ENCODE peak calls at places on chromosomes 4 and X, in six cellular contexts. One of them, this sample, is unnamed.

GRCh38 chrX:106404512-106404911 is 207.3 kb upstream of the RADX start:
- DNase-seq in endodermal cell: no peak
- DNase-seq in hepatocyte: peak
- DNase-seq in body of pancreas: no peak
- DNase-seq in HepG2: no peak
- DNase-seq in fibroblast of lung: no peak
- DNase-seq in this sample: peak

GRCh38 chr4:5024673-5025072 is 5.4 kb upstream of the CYTL1 start:
- DNase-seq in endodermal cell: no peak
- DNase-seq in hepatocyte: no peak
- DNase-seq in body of pancreas: no peak
- DNase-seq in HepG2: no peak
- DNase-seq in fibroblast of lung: no peak
- DNase-seq in this sample: no peak

GRCh38 chr4:69092190-69092589 is 4.1 kb upstream of the UGT2B7 start:
- DNase-seq in endodermal cell: no peak
- DNase-seq in hepatocyte: no peak
- DNase-seq in body of pancreas: no peak
- DNase-seq in HepG2: no peak
- DNase-seq in fibroblast of lung: peak
- DNase-seq in this sample: peak

GRCh38 chrX:47191331-47191730 is 2.3 kb upstream of the UBA1 start:
- DNase-seq in endodermal cell: peak
- DNase-seq in hepatocyte: peak
- DNase-seq in body of pancreas: peak
- DNase-seq in HepG2: no peak
- DNase-seq in fibroblast of lung: no peak
- DNase-seq in this sample: peak

GRCh38 chrX:148161661-148162060 is 180.5 kb downstream of the FMR1NB start:
- DNase-seq in endodermal cell: no peak
- DNase-seq in hepatocyte: no peak
- DNase-seq in body of pancreas: no peak
- DNase-seq in HepG2: no peak
- DNase-seq in fibroblast of lung: no peak
- DNase-seq in this sample: no peak

GRCh38 chr4:1748465-1748995 is 27.2 kb downstream of the TACC3 start:
- DNase-seq in endodermal cell: peak
- DNase-seq in hepatocyte: peak
- DNase-seq in body of pancreas: peak
- DNase-seq in HepG2: peak
- DNase-seq in fibroblast of lung: peak
- DNase-seq in this sample: peak

GRCh38 chr4:89836897-89837384 is at the start of gene SNCA:
- DNase-seq in endodermal cell: peak
- DNase-seq in hepatocyte: peak
- DNase-seq in body of pancreas: peak
- DNase-seq in HepG2: no peak
- DNase-seq in fibroblast of lung: peak
- DNase-seq in this sample: peak

GRCh38 chr4:71524746-71525145 is 185.9 kb downstream of the SLC4A4 start:
- DNase-seq in endodermal cell: no peak
- DNase-seq in hepatocyte: no peak
- DNase-seq in body of pancreas: no peak
- DNase-seq in HepG2: no peak
- DNase-seq in fibroblast of lung: no peak
- DNase-seq in this sample: no peak

GRCh38 chr4:6605114-6605513 is 30.1 kb downstream of the MAN2B2 start:
- DNase-seq in endodermal cell: no peak
- DNase-seq in hepatocyte: no peak
- DNase-seq in body of pancreas: no peak
- DNase-seq in HepG2: no peak
- DNase-seq in fibroblast of lung: no peak
- DNase-seq in this sample: no peak
- TF ChIP-seq CTCF in endodermal cell: no peak
- TF ChIP-seq CTCF in hepatocyte: no peak
- TF ChIP-seq CTCF in body of pancreas: no peak
- TF ChIP-seq CTCF in HepG2: no peak
- TF ChIP-seq CTCF in fibroblast of lung: no peak
- TF ChIP-seq CTCF in this sample: no peak

GRCh38 chrX:119605739-119606507 is at the start of gene NKRF:
- DNase-seq in endodermal cell: peak
- DNase-seq in hepatocyte: peak
- DNase-seq in body of pancreas: peak
- DNase-seq in HepG2: peak
- DNase-seq in fibroblast of lung: no peak
- DNase-seq in this sample: peak

GRCh38 chrX:119602701-119603255 is 3.4 kb downstream of the NKRF start:
- DNase-seq in endodermal cell: no peak
- DNase-seq in hepatocyte: no peak
- DNase-seq in body of pancreas: no peak
- DNase-seq in HepG2: no peak
- DNase-seq in fibroblast of lung: no peak
- DNase-seq in this sample: no peak

GRCh38 chrX:119604778-119605177 is 1.4 kb downstream of the NKRF start:
- DNase-seq in endodermal cell: no peak
- DNase-seq in hepatocyte: no peak
- DNase-seq in body of pancreas: no peak
- DNase-seq in HepG2: no peak
- DNase-seq in fibroblast of lung: no peak
- DNase-seq in this sample: no peak

GRCh38 chrX:119605398-119605738 is 856 bp downstream of the NKRF start:
- DNase-seq in endodermal cell: no peak
- DNase-seq in hepatocyte: peak
- DNase-seq in body of pancreas: peak
- DNase-seq in HepG2: peak
- DNase-seq in fibroblast of lung: no peak
- DNase-seq in this sample: peak

GRCh38 chrX:119606508-119607389 is 525 bp upstream of the NKRF start:
- DNase-seq in endodermal cell: no peak
- DNase-seq in hepatocyte: no peak
- DNase-seq in body of pancreas: no peak
- DNase-seq in HepG2: no peak
- DNase-seq in fibroblast of lung: peak
- DNase-seq in this sample: no peak
- H3K27ac ChIP-seq in endodermal cell: no peak
- H3K27ac ChIP-seq in hepatocyte: peak
- H3K27ac ChIP-seq in body of pancreas: peak
- H3K27ac ChIP-seq in HepG2: peak
- H3K27ac ChIP-seq in fibroblast of lung: peak
- H3K27ac ChIP-seq in this sample: peak

GRCh38 chr4:188780686-188781085 is 641.4 kb downstream of the TRIML1 start:
- DNase-seq in endodermal cell: no peak
- DNase-seq in hepatocyte: no peak
- DNase-seq in body of pancreas: no peak
- DNase-seq in HepG2: no peak
- DNase-seq in fibroblast of lung: no peak
- DNase-seq in this sample: no peak

GRCh38 chr4:188780028-188780427 is 640.8 kb downstream of the TRIML1 start:
- DNase-seq in endodermal cell: no peak
- DNase-seq in hepatocyte: no peak
- DNase-seq in body of pancreas: no peak
- DNase-seq in HepG2: no peak
- DNase-seq in fibroblast of lung: no peak
- DNase-seq in this sample: no peak

GRCh38 chr4:188783606-188784157 is 644.4 kb downstream of the TRIML1 start:
- DNase-seq in endodermal cell: no peak
- DNase-seq in hepatocyte: peak
- DNase-seq in body of pancreas: no peak
- DNase-seq in HepG2: no peak
- DNase-seq in fibroblast of lung: peak
- DNase-seq in this sample: no peak

GRCh38 chr4:188783160-188783559 is 643.9 kb downstream of the TRIML1 start:
- DNase-seq in endodermal cell: no peak
- DNase-seq in hepatocyte: no peak
- DNase-seq in body of pancreas: no peak
- DNase-seq in HepG2: no peak
- DNase-seq in fibroblast of lung: no peak
- DNase-seq in this sample: no peak

GRCh38 chr4:188781655-188782054 is 642.4 kb downstream of the TRIML1 start:
- DNase-seq in endodermal cell: peak
- DNase-seq in hepatocyte: peak
- DNase-seq in body of pancreas: peak
- DNase-seq in HepG2: peak
- DNase-seq in fibroblast of lung: peak
- DNase-seq in this sample: peak
- TF ChIP-seq CTCF in endodermal cell: peak
- TF ChIP-seq CTCF in hepatocyte: peak
- TF ChIP-seq CTCF in body of pancreas: peak
- TF ChIP-seq CTCF in HepG2: no peak
- TF ChIP-seq CTCF in fibroblast of lung: peak
- TF ChIP-seq CTCF in this sample: no peak

GRCh38 chr4:13601848-13602247 is 25.7 kb downstream of the BOD1L1 start:
- DNase-seq in endodermal cell: no peak
- DNase-seq in hepatocyte: no peak
- DNase-seq in body of pancreas: no peak
- DNase-seq in HepG2: no peak
- DNase-seq in fibroblast of lung: no peak
- DNase-seq in this sample: no peak

GRCh38 chr4:13597604-13598003 is 29.9 kb downstream of the BOD1L1 start:
- DNase-seq in endodermal cell: no peak
- DNase-seq in hepatocyte: no peak
- DNase-seq in body of pancreas: no peak
- DNase-seq in HepG2: no peak
- DNase-seq in fibroblast of lung: no peak
- DNase-seq in this sample: no peak

GRCh38 chr4:13599159-13599558 is 28.4 kb downstream of the BOD1L1 start:
- DNase-seq in endodermal cell: peak
- DNase-seq in hepatocyte: no peak
- DNase-seq in body of pancreas: no peak
- DNase-seq in HepG2: no peak
- DNase-seq in fibroblast of lung: no peak
- DNase-seq in this sample: no peak

GRCh38 chr4:13597141-13597540 is 30.4 kb downstream of the BOD1L1 start:
- DNase-seq in endodermal cell: no peak
- DNase-seq in hepatocyte: no peak
- DNase-seq in body of pancreas: no peak
- DNase-seq in HepG2: peak
- DNase-seq in fibroblast of lung: no peak
- DNase-seq in this sample: no peak

DNA sequence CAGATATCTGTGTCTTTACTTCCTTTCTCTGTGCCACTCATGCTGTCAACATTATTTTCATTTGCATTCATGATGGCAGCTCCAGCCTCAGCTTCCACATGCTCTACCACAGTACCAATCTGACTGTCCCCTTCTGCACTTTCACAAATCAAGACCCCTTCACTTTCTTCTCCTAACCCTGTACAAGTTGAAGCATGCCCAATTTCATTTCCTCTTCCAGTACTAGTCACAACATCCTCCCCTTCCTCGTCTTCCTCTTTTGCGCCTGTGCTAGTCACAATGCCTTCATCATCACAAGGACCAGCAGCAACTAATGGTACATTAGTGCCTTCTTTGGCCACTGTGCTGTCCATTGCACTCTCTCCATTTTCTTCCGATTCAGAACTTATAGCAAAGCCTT is 26.5 kb downstream of the BOD1L1 start:
- DNase-seq in endodermal cell: no peak
- DNase-seq in hepatocyte: no peak
- DNase-seq in body of pancreas: no peak
- DNase-seq in HepG2: no peak
- DNase-seq in fibroblast of lung: no peak
- DNase-seq in this sample: no peak
- H3K27ac ChIP-seq in endodermal cell: no peak
- H3K27ac ChIP-seq in hepatocyte: no peak
- H3K27ac ChIP-seq in body of pancreas: no peak
- H3K27ac ChIP-seq in HepG2: no peak
- H3K27ac ChIP-seq in fibroblast of lung: no peak
- H3K27ac ChIP-seq in this sample: no peak

GRCh38 chr4:98641906-98642668 is 16.3 kb downstream of the TSPAN5 start:
- DNase-seq in endodermal cell: no peak
- DNase-seq in hepatocyte: no peak
- DNase-seq in body of pancreas: no peak
- DNase-seq in HepG2: no peak
- DNase-seq in fibroblast of lung: no peak
- DNase-seq in this sample: no peak

GRCh38 chr4:98645527-98645926 is 12.9 kb downstream of the TSPAN5 start:
- DNase-seq in endodermal cell: no peak
- DNase-seq in hepatocyte: no peak
- DNase-seq in body of pancreas: no peak
- DNase-seq in HepG2: no peak
- DNase-seq in fibroblast of lung: no peak
- DNase-seq in this sample: no peak

GRCh38 chr4:98641393-98641792 is 17.0 kb downstream of the TSPAN5 start:
- DNase-seq in endodermal cell: no peak
- DNase-seq in hepatocyte: no peak
- DNase-seq in body of pancreas: no peak
- DNase-seq in HepG2: no peak
- DNase-seq in fibroblast of lung: no peak
- DNase-seq in this sample: no peak

GRCh38 chr4:98642991-98643426 is 15.4 kb downstream of the TSPAN5 start:
- DNase-seq in endodermal cell: no peak
- DNase-seq in hepatocyte: peak
- DNase-seq in body of pancreas: no peak
- DNase-seq in HepG2: peak
- DNase-seq in fibroblast of lung: peak
- DNase-seq in this sample: peak

GRCh38 chr4:98643760-98644159 is 14.7 kb downstream of the TSPAN5 start:
- DNase-seq in endodermal cell: no peak
- DNase-seq in hepatocyte: no peak
- DNase-seq in body of pancreas: no peak
- DNase-seq in HepG2: no peak
- DNase-seq in fibroblast of lung: no peak
- DNase-seq in this sample: no peak
- TF ChIP-seq CTCF in endodermal cell: no peak
- TF ChIP-seq CTCF in hepatocyte: no peak
- TF ChIP-seq CTCF in body of pancreas: no peak
- TF ChIP-seq CTCF in HepG2: no peak
- TF ChIP-seq CTCF in fibroblast of lung: no peak
- TF ChIP-seq CTCF in this sample: no peak

DNA sequence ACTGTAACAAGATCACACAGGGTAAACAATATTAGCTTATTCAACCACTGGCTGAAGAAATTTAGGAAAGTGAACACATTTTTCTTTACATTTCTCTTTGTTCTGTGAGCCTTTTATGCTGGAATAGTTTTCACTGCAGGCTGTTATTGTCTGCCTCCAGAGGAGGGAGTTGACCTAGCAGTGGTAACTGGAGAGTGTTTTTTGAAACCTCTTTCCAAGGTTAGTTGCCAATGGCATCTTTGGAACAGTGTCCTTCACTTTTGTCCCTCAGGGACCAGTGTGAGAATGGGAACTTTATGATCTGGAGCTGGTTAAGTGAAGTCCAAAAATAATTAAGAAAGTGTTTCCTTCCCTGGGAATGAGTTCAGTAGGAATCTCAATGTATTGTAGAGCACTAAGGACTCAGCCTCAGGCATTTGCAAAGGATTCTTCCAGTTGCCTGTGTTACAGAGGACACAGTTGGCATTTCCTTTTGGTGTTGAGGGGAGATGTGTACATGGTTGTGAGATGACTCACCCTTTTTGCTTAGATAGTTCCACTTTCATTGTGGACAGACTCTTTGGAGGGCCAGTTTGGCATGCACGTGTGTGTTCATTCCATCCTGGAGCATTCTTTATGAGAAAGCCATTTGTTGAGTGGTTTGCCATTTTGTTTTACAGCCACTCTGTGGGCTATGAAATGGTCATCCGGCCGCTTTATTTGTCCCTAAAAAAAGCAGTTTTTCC is 61.3 kb downstream of the AR start:
- DNase-seq in endodermal cell: no peak
- DNase-seq in hepatocyte: peak
- DNase-seq in body of pancreas: no peak
- DNase-seq in HepG2: no peak
- DNase-seq in fibroblast of lung: peak
- DNase-seq in this sample: no peak
- H3K27ac ChIP-seq in endodermal cell: peak
- H3K27ac ChIP-seq in hepatocyte: peak
- H3K27ac ChIP-seq in body of pancreas: no peak
- H3K27ac ChIP-seq in HepG2: no peak
- H3K27ac ChIP-seq in fibroblast of lung: peak
- H3K27ac ChIP-seq in this sample: no peak

GRCh38 chrX:34612036-34612435 is 45.0 kb downstream of the TMEM47 start:
- DNase-seq in endodermal cell: no peak
- DNase-seq in hepatocyte: no peak
- DNase-seq in body of pancreas: no peak
- DNase-seq in HepG2: no peak
- DNase-seq in fibroblast of lung: peak
- DNase-seq in this sample: no peak
- TF ChIP-seq CTCF in endodermal cell: no peak
- TF ChIP-seq CTCF in hepatocyte: no peak
- TF ChIP-seq CTCF in body of pancreas: no peak
- TF ChIP-seq CTCF in HepG2: no peak
- TF ChIP-seq CTCF in fibroblast of lung: no peak
- TF ChIP-seq CTCF in this sample: no peak

This sample was measured in RWPE1.